ENCODE peak calls at places on chromosomes 13 and 19, in ten cellular contexts. One of them, this sample, is unnamed. For H3K4me1, the result is how much of the 10 kb centered on the place peaks cover.

GRCh38 chr13:110309159-110309476 is 2.0 kb downstream of the COL4A2 start:
- DNase-seq in left ventricle myocardium inferior: no peak
- DNase-seq in heart right ventricle: no peak
- DNase-seq in gastrocnemius medialis: no peak
- DNase-seq in HCT116: no peak
- DNase-seq in GM23248: no peak
- DNase-seq in fibroblast of lung: no peak
- DNase-seq in tibial nerve: no peak
- DNase-seq in tibial artery: no peak
- DNase-seq in body of pancreas: no peak
- DNase-seq in this sample: no peak

GRCh38 chr19:13381827-13382632 is 124.2 kb downstream of the CACNA1A start:
- DNase-seq in heart right ventricle: no peak
- DNase-seq in tibial nerve: no peak
- DNase-seq in GM23248: no peak
- DNase-seq in fibroblast of lung: no peak
- DNase-seq in HCT116: no peak
- DNase-seq in left ventricle myocardium inferior: no peak
- DNase-seq in gastrocnemius medialis: no peak
- DNase-seq in tibial artery: no peak
- DNase-seq in body of pancreas: no peak
- DNase-seq in this sample: no peak

GRCh38 chr13:38819596-38819995 is 132.7 kb downstream of the FREM2 start:
- DNase-seq in gastrocnemius medialis: no peak
- DNase-seq in tibial nerve: no peak
- DNase-seq in left ventricle myocardium inferior: no peak
- DNase-seq in tibial artery: no peak
- DNase-seq in GM23248: no peak
- DNase-seq in body of pancreas: no peak
- DNase-seq in heart right ventricle: no peak
- DNase-seq in HCT116: no peak
- DNase-seq in fibroblast of lung: no peak
- DNase-seq in this sample: no peak

GRCh38 chr13:20378721-20379120 is 146.6 kb upstream of the GJB6 start:
- DNase-seq in GM23248: no peak
- DNase-seq in body of pancreas: no peak
- DNase-seq in tibial artery: no peak
- DNase-seq in left ventricle myocardium inferior: no peak
- DNase-seq in tibial nerve: no peak
- DNase-seq in fibroblast of lung: no peak
- DNase-seq in heart right ventricle: no peak
- DNase-seq in gastrocnemius medialis: no peak
- DNase-seq in HCT116: no peak
- DNase-seq in this sample: no peak

GRCh38 chr13:36131215-36131930 is at the start of gene DCLK1:
- DNase-seq in GM23248: peak
- DNase-seq in left ventricle myocardium inferior: peak
- DNase-seq in gastrocnemius medialis: peak
- DNase-seq in body of pancreas: peak
- DNase-seq in tibial artery: peak
- DNase-seq in heart right ventricle: peak
- DNase-seq in fibroblast of lung: peak
- DNase-seq in HCT116: no peak
- DNase-seq in tibial nerve: peak
- DNase-seq in this sample: peak

GRCh38 chr19:55117063-55117635 is 288 bp downstream of the PPP1R12C start:
- DNase-seq in GM23248: peak
- DNase-seq in heart right ventricle: peak
- DNase-seq in gastrocnemius medialis: no peak
- DNase-seq in tibial artery: no peak
- DNase-seq in left ventricle myocardium inferior: no peak
- DNase-seq in body of pancreas: no peak
- DNase-seq in tibial nerve: no peak
- DNase-seq in HCT116: no peak
- DNase-seq in fibroblast of lung: no peak
- DNase-seq in this sample: peak

GRCh38 chr19:823565-824121 is 1.9 kb upstream of the PLPPR3 start:
- DNase-seq in tibial artery: no peak
- DNase-seq in tibial nerve: no peak
- DNase-seq in gastrocnemius medialis: no peak
- DNase-seq in body of pancreas: no peak
- DNase-seq in fibroblast of lung: no peak
- DNase-seq in heart right ventricle: no peak
- DNase-seq in left ventricle myocardium inferior: no peak
- DNase-seq in GM23248: no peak
- DNase-seq in HCT116: no peak
- DNase-seq in this sample: no peak

GRCh38 chr19:56101095-56101494 is 20.0 kb downstream of the ZNF787 start:
- DNase-seq in gastrocnemius medialis: no peak
- DNase-seq in GM23248: no peak
- DNase-seq in fibroblast of lung: no peak
- DNase-seq in HCT116: no peak
- DNase-seq in tibial nerve: no peak
- DNase-seq in heart right ventricle: peak
- DNase-seq in left ventricle myocardium inferior: no peak
- DNase-seq in body of pancreas: no peak
- DNase-seq in tibial artery: no peak
- DNase-seq in this sample: no peak

GRCh38 chr19:18468930-18469244 is 31.0 kb upstream of the ISYNA1 start:
- DNase-seq in heart right ventricle: no peak
- DNase-seq in GM23248: no peak
- DNase-seq in left ventricle myocardium inferior: no peak
- DNase-seq in HCT116: no peak
- DNase-seq in body of pancreas: no peak
- DNase-seq in gastrocnemius medialis: no peak
- DNase-seq in fibroblast of lung: no peak
- DNase-seq in tibial nerve: no peak
- DNase-seq in tibial artery: no peak
- DNase-seq in this sample: no peak
- H3K4me1 ChIP-seq in heart right ventricle: half or more
- H3K4me1 ChIP-seq in GM23248: under half
- H3K4me1 ChIP-seq in left ventricle myocardium inferior: half or more
- H3K4me1 ChIP-seq in HCT116: under half
- H3K4me1 ChIP-seq in body of pancreas: half or more
- H3K4me1 ChIP-seq in gastrocnemius medialis: half or more
- H3K4me1 ChIP-seq in fibroblast of lung: under half
- H3K4me1 ChIP-seq in tibial nerve: under half
- H3K4me1 ChIP-seq in tibial artery: half or more
- H3K4me1 ChIP-seq in this sample: under half

GRCh38 chr19:48492925-48493717 is 18.5 kb downstream of the LMTK3 start:
- DNase-seq in gastrocnemius medialis: peak
- DNase-seq in heart right ventricle: peak
- DNase-seq in tibial artery: peak
- DNase-seq in fibroblast of lung: peak
- DNase-seq in HCT116: peak
- DNase-seq in left ventricle myocardium inferior: peak
- DNase-seq in tibial nerve: peak
- DNase-seq in body of pancreas: peak
- DNase-seq in GM23248: peak
- DNase-seq in this sample: peak

GRCh38 chr19:48496959-48497727 is 14.5 kb downstream of the LMTK3 start:
- DNase-seq in GM23248: no peak
- DNase-seq in tibial nerve: no peak
- DNase-seq in body of pancreas: no peak
- DNase-seq in left ventricle myocardium inferior: no peak
- DNase-seq in fibroblast of lung: no peak
- DNase-seq in gastrocnemius medialis: no peak
- DNase-seq in HCT116: no peak
- DNase-seq in tibial artery: no peak
- DNase-seq in heart right ventricle: no peak
- DNase-seq in this sample: no peak

GRCh38 chr19:48497728-48498575 is 13.7 kb downstream of the LMTK3 start:
- DNase-seq in gastrocnemius medialis: no peak
- DNase-seq in GM23248: no peak
- DNase-seq in heart right ventricle: no peak
- DNase-seq in tibial nerve: no peak
- DNase-seq in left ventricle myocardium inferior: no peak
- DNase-seq in fibroblast of lung: no peak
- DNase-seq in HCT116: no peak
- DNase-seq in tibial artery: no peak
- DNase-seq in body of pancreas: no peak
- DNase-seq in this sample: no peak

GRCh38 chr19:48493718-48494515 is 17.7 kb downstream of the LMTK3 start:
- DNase-seq in tibial nerve: no peak
- DNase-seq in HCT116: no peak
- DNase-seq in heart right ventricle: no peak
- DNase-seq in fibroblast of lung: no peak
- DNase-seq in GM23248: no peak
- DNase-seq in gastrocnemius medialis: no peak
- DNase-seq in left ventricle myocardium inferior: no peak
- DNase-seq in tibial artery: no peak
- DNase-seq in body of pancreas: peak
- DNase-seq in this sample: peak

DNA sequence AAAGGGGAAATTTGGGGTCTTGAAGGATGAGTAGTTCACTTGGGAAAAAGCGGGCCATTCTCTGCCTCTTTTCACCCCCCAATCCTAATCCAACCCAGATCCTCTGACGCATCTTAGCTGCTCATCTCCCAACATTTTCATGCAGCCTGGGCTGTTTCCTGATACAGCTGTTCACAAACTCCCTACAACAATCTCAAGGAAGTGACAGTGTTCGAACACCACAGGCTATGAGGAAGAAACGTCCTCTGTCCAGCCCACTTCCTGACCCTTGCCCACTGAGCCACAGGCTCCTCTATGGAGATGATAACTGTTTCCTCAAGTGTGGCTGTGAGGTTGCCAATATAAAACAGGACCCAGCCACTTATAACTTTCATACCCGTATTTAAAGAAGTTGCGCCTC is 16.2 kb downstream of the LMTK3 start:
- DNase-seq in fibroblast of lung: no peak
- DNase-seq in heart right ventricle: no peak
- DNase-seq in body of pancreas: no peak
- DNase-seq in gastrocnemius medialis: no peak
- DNase-seq in left ventricle myocardium inferior: no peak
- DNase-seq in GM23248: no peak
- DNase-seq in HCT116: no peak
- DNase-seq in tibial artery: no peak
- DNase-seq in tibial nerve: no peak
- DNase-seq in this sample: no peak
- H3K4me1 ChIP-seq in fibroblast of lung: under half
- H3K4me1 ChIP-seq in heart right ventricle: under half
- H3K4me1 ChIP-seq in body of pancreas: under half
- H3K4me1 ChIP-seq in gastrocnemius medialis: under half
- H3K4me1 ChIP-seq in left ventricle myocardium inferior: under half
- H3K4me1 ChIP-seq in GM23248: under half
- H3K4me1 ChIP-seq in HCT116: half or more
- H3K4me1 ChIP-seq in tibial artery: under half
- H3K4me1 ChIP-seq in tibial nerve: under half
- H3K4me1 ChIP-seq in this sample: under half

GRCh38 chr13:99363949-99364348 is 56.8 kb upstream of the GPR183 start:
- DNase-seq in left ventricle myocardium inferior: no peak
- DNase-seq in gastrocnemius medialis: no peak
- DNase-seq in HCT116: no peak
- DNase-seq in fibroblast of lung: no peak
- DNase-seq in GM23248: no peak
- DNase-seq in heart right ventricle: no peak
- DNase-seq in tibial nerve: no peak
- DNase-seq in tibial artery: no peak
- DNase-seq in body of pancreas: no peak
- DNase-seq in this sample: no peak
- H3K4me1 ChIP-seq in left ventricle myocardium inferior: under half
- H3K4me1 ChIP-seq in gastrocnemius medialis: under half
- H3K4me1 ChIP-seq in HCT116: under half
- H3K4me1 ChIP-seq in fibroblast of lung: under half
- H3K4me1 ChIP-seq in GM23248: under half
- H3K4me1 ChIP-seq in heart right ventricle: under half
- H3K4me1 ChIP-seq in tibial nerve: under half
- H3K4me1 ChIP-seq in tibial artery: under half
- H3K4me1 ChIP-seq in body of pancreas: under half
- H3K4me1 ChIP-seq in this sample: under half

GRCh38 chr19:35712910-35713845 is 4.6 kb upstream of the KMT2B start:
- DNase-seq in body of pancreas: no peak
- DNase-seq in heart right ventricle: no peak
- DNase-seq in GM23248: no peak
- DNase-seq in left ventricle myocardium inferior: no peak
- DNase-seq in gastrocnemius medialis: no peak
- DNase-seq in tibial artery: no peak
- DNase-seq in HCT116: no peak
- DNase-seq in fibroblast of lung: no peak
- DNase-seq in tibial nerve: no peak
- DNase-seq in this sample: no peak
- H3K4me1 ChIP-seq in body of pancreas: under half
- H3K4me1 ChIP-seq in heart right ventricle: under half
- H3K4me1 ChIP-seq in GM23248: under half
- H3K4me1 ChIP-seq in left ventricle myocardium inferior: under half
- H3K4me1 ChIP-seq in gastrocnemius medialis: under half
- H3K4me1 ChIP-seq in tibial artery: under half
- H3K4me1 ChIP-seq in HCT116: under half
- H3K4me1 ChIP-seq in fibroblast of lung: under half
- H3K4me1 ChIP-seq in tibial nerve: under half
- H3K4me1 ChIP-seq in this sample: under half

GRCh38 chr13:95275322-95276118 is 25.7 kb downstream of the ABCC4 start:
- DNase-seq in heart right ventricle: no peak
- DNase-seq in GM23248: no peak
- DNase-seq in left ventricle myocardium inferior: no peak
- DNase-seq in tibial nerve: no peak
- DNase-seq in body of pancreas: no peak
- DNase-seq in fibroblast of lung: peak
- DNase-seq in gastrocnemius medialis: no peak
- DNase-seq in tibial artery: no peak
- DNase-seq in HCT116: no peak
- DNase-seq in this sample: no peak

GRCh38 chr13:95267662-95268369 is 33.4 kb downstream of the ABCC4 start:
- DNase-seq in tibial artery: no peak
- DNase-seq in GM23248: peak
- DNase-seq in HCT116: no peak
- DNase-seq in fibroblast of lung: peak
- DNase-seq in heart right ventricle: no peak
- DNase-seq in tibial nerve: no peak
- DNase-seq in left ventricle myocardium inferior: no peak
- DNase-seq in gastrocnemius medialis: no peak
- DNase-seq in body of pancreas: no peak
- DNase-seq in this sample: no peak

GRCh38 chr13:95264225-95264624 is 37.0 kb downstream of the ABCC4 start:
- DNase-seq in GM23248: no peak
- DNase-seq in tibial artery: no peak
- DNase-seq in tibial nerve: no peak
- DNase-seq in fibroblast of lung: no peak
- DNase-seq in body of pancreas: no peak
- DNase-seq in left ventricle myocardium inferior: no peak
- DNase-seq in heart right ventricle: no peak
- DNase-seq in HCT116: no peak
- DNase-seq in gastrocnemius medialis: no peak
- DNase-seq in this sample: no peak

DNA sequence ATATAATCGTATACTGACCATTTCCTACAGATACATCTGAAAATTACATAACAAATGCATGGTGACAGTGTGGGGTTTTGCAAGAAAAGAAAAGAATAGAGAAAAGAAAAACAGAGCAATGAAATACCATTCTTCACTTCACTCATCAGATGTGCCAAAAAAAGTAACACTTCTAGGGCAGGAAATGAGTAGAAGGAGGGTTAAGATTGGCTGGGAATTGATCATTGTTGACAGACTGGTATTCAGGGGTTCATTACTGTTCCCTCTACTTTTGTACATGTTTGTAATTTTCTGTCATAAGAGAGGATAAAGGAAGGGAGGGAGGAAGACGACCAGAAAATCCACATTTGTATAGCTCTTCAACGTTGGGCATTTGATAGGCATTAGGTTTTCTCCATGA is 31.5 kb downstream of the ABCC4 start:
- DNase-seq in tibial artery: no peak
- DNase-seq in gastrocnemius medialis: no peak
- DNase-seq in heart right ventricle: no peak
- DNase-seq in GM23248: no peak
- DNase-seq in fibroblast of lung: no peak
- DNase-seq in HCT116: no peak
- DNase-seq in tibial nerve: no peak
- DNase-seq in body of pancreas: no peak
- DNase-seq in left ventricle myocardium inferior: no peak
- DNase-seq in this sample: no peak
- H3K4me1 ChIP-seq in tibial artery: under half
- H3K4me1 ChIP-seq in gastrocnemius medialis: under half
- H3K4me1 ChIP-seq in heart right ventricle: under half
- H3K4me1 ChIP-seq in GM23248: under half
- H3K4me1 ChIP-seq in fibroblast of lung: under half
- H3K4me1 ChIP-seq in HCT116: under half
- H3K4me1 ChIP-seq in tibial nerve: under half
- H3K4me1 ChIP-seq in body of pancreas: under half
- H3K4me1 ChIP-seq in left ventricle myocardium inferior: under half
- H3K4me1 ChIP-seq in this sample: under half